ENCODE peak calls at places on chromosomes 16 and 17, in eight cellular contexts. B is stimulated activated CD4-positive, alpha-beta T cell treated with anti-CD3 and anti-CD28 coated beads, Interleukin-1b, Interleukin-23, amount 100 ng/mL, for 1 hour; X is coronary artery; J is stimulated activated CD8-positive, alpha-beta memory T cell treated with anti-CD3 and anti-CD28 coated beads, Interleukin-2, amount 100 ng/mL, for 48 hours; A is hepatocyte; Q is HCT116; T is foreskin fibroblast; U is A172. L is an unnamed sample.

GRCh38 chr17:64459284-64459747 is 10.4 kb downstream of the MILR1 start:
- DNase-seq in B (no peak), X (no peak), J (no peak), A (peak), Q (peak), T (peak), U (peak), L (peak)

GRCh38 chr16:53924311-53924860 is 220.4 kb downstream of the FTO start:
- DNase-seq in B (no peak), X (no peak), J (no peak), A (peak), Q (no peak), T (no peak), U (no peak), L (no peak)

GRCh38 chr17:18267927-18268711 is 7.7 kb downstream of the MIEF2 start:
- DNase-seq in B (no peak), X (no peak), J (no peak), A (peak), Q (no peak), T (peak), U (no peak), L (no peak)

GRCh38 chr17:17408236-17408794 is 68.5 kb upstream of the MED9 start:
- DNase-seq in B (no peak), X (no peak), J (no peak), A (no peak), Q (no peak), T (peak), U (no peak), L (peak)

GRCh38 chr17:78117027-78117981 is 11.3 kb downstream of the TMC6 start:
- DNase-seq in B (no peak), X (no peak), J (no peak), A (no peak), Q (no peak), T (no peak), U (no peak), L (no peak)

GRCh38 chr16:54098247-54098646 is 188.3 kb downstream of the IRX3 start:
- DNase-seq in B (no peak), X (no peak), J (no peak), A (no peak), Q (no peak), T (no peak), U (no peak), L (no peak)

GRCh38 chr17:73710095-73710592 is 65.9 kb upstream of the SDK2 start:
- DNase-seq in B (peak), X (no peak), J (peak), A (peak), Q (peak), T (no peak), U (peak), L (peak)

GRCh38 chr17:6696906-6697305 is 16.3 kb downstream of the SLC13A5 start:
- DNase-seq in B (no peak), X (no peak), J (no peak), A (no peak), Q (no peak), T (no peak), U (no peak), L (no peak)

GRCh38 chr17:42979511-42980273 is at the start of gene PTGES3L:
- DNase-seq in B (no peak), X (peak), J (peak), A (peak), Q (no peak), T (no peak), U (peak), L (peak)

GRCh38 chr16:67163164-67163902 is 1.2 kb upstream of the HSF4 start:
- DNase-seq in B (no peak), X (peak), J (no peak), A (no peak), Q (no peak), T (peak), U (no peak), L (peak)

GRCh38 chr16:85610059-85610445 is 3.1 kb upstream of the GSE1 start:
- DNase-seq in B (no peak), X (no peak), J (no peak), A (no peak), Q (no peak), T (no peak), U (no peak), L (no peak)

GRCh38 chr17:49516190-49516589 is 21.1 kb downstream of the NGFR start:
- DNase-seq in B (no peak), X (no peak), J (no peak), A (no peak), Q (no peak), T (no peak), U (no peak), L (no peak)

GRCh38 chr17:45291170-45291805 is 25.5 kb downstream of the MAP3K14 start:
- DNase-seq in B (no peak), X (no peak), J (no peak), A (no peak), Q (no peak), T (no peak), U (no peak), L (no peak)

GRCh38 chr17:75250009-75250471 is 11.4 kb downstream of the GGA3 start:
- DNase-seq in B (peak), X (peak), J (peak), A (no peak), Q (no peak), T (no peak), U (no peak), L (peak)

L was measured in fibroblast of lung.